ENCODE peak calls at places on chromosomes 5 and 9, in seven cellular contexts. Y is NCI-H226; I is activated T-helper 1 cell treated with anti-CD3 and anti-CD28 coated beads, Interleukin-2, amount 50 U/mL, for 16 hours; C is aorta; V is left cardiac atrium; P is activated naive CD8-positive, alpha-beta T cell treated with anti-CD3 and anti-CD28 coated beads for 36 hours; U is NCI-H2081. S is an unnamed sample.

GRCh38 chr5:73307645-73308346 is 134.8 kb downstream of the TMEM174 start:
- DNase-seq in Y (no peak), U (peak; percentile 25), P (no peak), C (no peak), V (no peak), I (no peak), S (no peak)

GRCh38 chr5:80346055-80346454 is 26.3 kb downstream of the SPZ1 start:
- DNase-seq in C (no peak), I (no peak), P (peak; percentile 26), U (peak; percentile 4), Y (no peak), V (no peak), S (peak; percentile 28)

GRCh38 chr5:141941307-141941706 is 16.7 kb downstream of the PCDH12 start:
- DNase-seq in V (no peak), P (no peak), U (no peak), C (peak; percentile 85), I (no peak), Y (no peak), S (no peak)

GRCh38 chr9:132478353-132478752 is 68.3 kb downstream of the CFAP77 start:
- DNase-seq in C (no peak), P (no peak), V (no peak), U (no peak), I (no peak), Y (no peak), S (no peak)

GRCh38 chr5:165333623-165334022 is 1828.2 kb downstream of the MAT2B start:
- DNase-seq in P (no peak), I (no peak), Y (no peak), V (no peak), C (no peak), U (no peak), S (no peak)

GRCh38 chr5:112921031-112921832 is 795 bp downstream of the REEP5 start:
- DNase-seq in C (peak; percentile 89), I (peak; percentile 45), V (peak; percentile 81), U (peak; percentile 63), P (peak; percentile 73), Y (peak; percentile 63), S (peak; percentile 72)

GRCh38 chr5:126444137-126444536 is 20.9 kb downstream of the GRAMD2B start:
- DNase-seq in Y (no peak), C (no peak), V (no peak), U (no peak), I (no peak), P (no peak), S (no peak)

GRCh38 chr5:14204785-14205321 is 61.7 kb downstream of the TRIO start:
- DNase-seq in U (peak; percentile 94), P (no peak), I (no peak), C (no peak), Y (peak; percentile 83), V (peak; percentile 75), S (no peak)

GRCh38 chr9:37989632-37990155 is 79.3 kb downstream of the SHB start:
- DNase-seq in C (no peak), V (no peak), U (no peak), I (no peak), P (no peak), Y (no peak), S (no peak)

GRCh38 chr9:81250606-81251005 is 438.7 kb downstream of the TLE1 start:
- DNase-seq in P (no peak), C (no peak), I (no peak), V (no peak), Y (no peak), U (no peak), S (no peak)

GRCh38 chr5:86626149-86626548 is 8.4 kb downstream of the COX7C start:
- DNase-seq in U (no peak), Y (no peak), C (no peak), P (no peak), V (no peak), I (no peak), S (no peak)

GRCh38 chr5:151741678-151742423 is 16.6 kb downstream of the ATOX1 start:
- DNase-seq in I (no peak), Y (peak; percentile 87), C (no peak), P (no peak), V (no peak), U (no peak), S (no peak)

GRCh38 chr5:140558542-140558941 is 1.3 kb upstream of the SRA1 start:
- DNase-seq in Y (no peak), V (no peak), U (no peak), P (no peak), C (no peak), I (no peak), S (no peak)

GRCh38 chr9:135530146-135530545 is 8.9 kb downstream of the LCN1 start:
- DNase-seq in Y (no peak), V (no peak), P (no peak), I (no peak), C (no peak), U (no peak), S (no peak)

GRCh38 chr5:36573441-36573840 is 33.0 kb upstream of the SLC1A3 start:
- DNase-seq in P (no peak), Y (peak; percentile 81), I (no peak), V (no peak), U (no peak), C (no peak), S (no peak)

GRCh38 chr9:126116351-126117157 is 210.1 kb upstream of the MVB12B start:
- DNase-seq in C (no peak), Y (no peak), U (no peak), P (no peak), V (no peak), I (no peak), S (no peak)

GRCh38 chr9:96501981-96502833 is 52.2 kb downstream of the HABP4 start:
- DNase-seq in P (no peak), V (no peak), U (no peak), Y (no peak), I (no peak), C (no peak), S (no peak)

GRCh38 chr5:163838738-163839137 is 333.3 kb downstream of the MAT2B start:
- DNase-seq in P (no peak), V (no peak), U (no peak), C (no peak), I (no peak), Y (no peak), S (no peak)

GRCh38 chr5:139131062-139131856 is 66.9 kb downstream of the SIL1 start:
- DNase-seq in Y (no peak), I (no peak), P (no peak), U (peak; percentile 37), V (peak; percentile 56), C (peak; percentile 83), S (no peak)

GRCh38 chr5:10726913-10727517 is 34.0 kb downstream of the DAP start:
- DNase-seq in Y (no peak), P (peak; percentile 41), U (no peak), V (no peak), C (no peak), I (no peak), S (no peak)

GRCh38 chr5:50653946-50654345 is 12.5 kb upstream of the PARP8 start:
- DNase-seq in P (no peak), U (no peak), Y (no peak), V (no peak), I (no peak), C (no peak), S (peak; percentile 22)

GRCh38 chr5:148903587-148903986 is 77.2 kb downstream of the ADRB2 start:
- DNase-seq in I (no peak), C (no peak), Y (no peak), P (no peak), V (no peak), U (no peak), S (no peak)

GRCh38 chr5:71737931-71738539 is 19.0 kb downstream of the CARTPT start:
- DNase-seq in U (no peak), C (no peak), P (no peak), I (no peak), V (no peak), Y (no peak), S (no peak)

GRCh38 chr9:113999256-114000062 is 78.6 kb downstream of the AMBP start:
- DNase-seq in C (peak; percentile 78), I (no peak), U (no peak), Y (no peak), V (no peak), P (no peak), S (no peak)

S was measured in naive thymus-derived CD8-positive, alpha-beta T cell.